ENCODE peak calls at places on chromosomes 12 and 14, in eight cellular contexts. Y is NCI-H345; M is activated CD8-positive, alpha-beta memory T cell treated with anti-CD3 and anti-CD28 coated beads, Interleukin-2, amount 50 U/mL, for 48 hours; S is AG08395; F is T-cell; C is NCI-H2081; Q is Kasumi-1; X is T-helper 9 cell. U is an unnamed sample.

GRCh38 chr12:109753959-109754358 is 40.3 kb downstream of the FAM222A start:
- DNase-seq in Y (no peak), M (no peak), S (no peak), F (no peak), C (no peak), Q (no peak), X (no peak), U (no peak)

GRCh38 chr12:15834575-15834974 is 45.4 kb upstream of the EPS8 start:
- DNase-seq in Y (no peak), M (no peak), S (no peak), F (no peak), C (no peak), Q (no peak), X (no peak), U (no peak)

GRCh38 chr12:92462049-92462448 is 240.7 kb upstream of the PLEKHG7 start:
- DNase-seq in Y (no peak), M (no peak), S (no peak), F (no peak), C (no peak), Q (peak; percentile 56), X (no peak), U (peak; percentile 19)

GRCh38 chr12:106652510-106653015 is 69.8 kb downstream of the RFX4 start:
- DNase-seq in Y (no peak), M (no peak), S (no peak), F (no peak), C (no peak), Q (no peak), X (no peak), U (no peak)

GRCh38 chr14:99155173-99155777 is 116.7 kb downstream of the BCL11B start:
- DNase-seq in Y (no peak), M (peak; percentile 44), S (peak; percentile 28), F (no peak), C (no peak), Q (no peak), X (no peak), U (no peak)

GRCh38 chr12:132397934-132398385 is 68.6 kb upstream of the GALNT9 start:
- DNase-seq in Y (no peak), M (no peak), S (no peak), F (no peak), C (no peak), Q (no peak), X (no peak), U (no peak)

GRCh38 chr12:96101806-96102205 is 66.4 kb upstream of the LTA4H start:
- DNase-seq in Y (no peak), M (no peak), S (no peak), F (no peak), C (no peak), Q (no peak), X (no peak), U (no peak)

GRCh38 chr14:56963381-56963780 is 153.1 kb upstream of the OTX2 start:
- DNase-seq in Y (no peak), M (no peak), S (no peak), F (no peak), C (no peak), Q (no peak), X (no peak), U (no peak)

GRCh38 chr12:851343-851742 is 98.2 kb downstream of the RAD52 start:
- DNase-seq in Y (no peak), M (no peak), S (peak; percentile 8), F (no peak), C (no peak), Q (no peak), X (no peak), U (peak; percentile 39)

GRCh38 chr12:3559601-3560294 is 68.7 kb downstream of the PRMT8 start:
- DNase-seq in Y (peak; percentile 85), M (no peak), S (no peak), F (no peak), C (peak; percentile 67), Q (no peak), X (no peak), U (no peak)

GRCh38 chr12:123990512-123990911 is 17.5 kb downstream of the ZNF664 start:
- DNase-seq in Y (no peak), M (no peak), S (peak; percentile 71), F (no peak), C (no peak), Q (peak; percentile 10), X (no peak), U (no peak)

GRCh38 chr14:97931273-97931672 is 1134.1 kb downstream of the VRK1 start:
- DNase-seq in Y (no peak), M (no peak), S (no peak), F (no peak), C (no peak), Q (no peak), X (no peak), U (no peak)

GRCh38 chr14:50395448-50395847 is 1.2 kb downstream of the CDKL1 start:
- DNase-seq in Y (no peak), M (no peak), S (no peak), F (no peak), C (no peak), Q (no peak), X (no peak), U (no peak)

GRCh38 chr12:51980051-51980808 is 26.5 kb upstream of the TAMALIN start:
- DNase-seq in Y (peak; percentile 58), M (peak; percentile 81), S (peak; percentile 94), F (peak; percentile 55), C (peak; percentile 54), Q (peak; percentile 62), X (peak; percentile 45), U (no peak)

GRCh38 chr14:97802974-97803373 is 1005.8 kb downstream of the VRK1 start:
- DNase-seq in Y (no peak), M (no peak), S (no peak), F (no peak), C (no peak), Q (no peak), X (no peak), U (no peak)

GRCh38 chr12:40616383-40616900 is 75.8 kb upstream of the CNTN1 start:
- DNase-seq in Y (no peak), M (no peak), S (no peak), F (no peak), C (no peak), Q (no peak), X (no peak), U (no peak)

GRCh38 chr12:69583203-69583602 is 2.1 kb upstream of the CCT2 start:
- DNase-seq in Y (peak; percentile 45), M (no peak), S (peak; percentile 4), F (no peak), C (no peak), Q (peak; percentile 56), X (no peak), U (no peak)

GRCh38 chr12:6534914-6535696 is 788 bp downstream of the GAPDH start:
- DNase-seq in Y (peak; percentile 74), M (peak; percentile 90), S (peak; percentile 61), F (peak; percentile 66), C (peak; percentile 81), Q (peak; percentile 15), X (peak; percentile 68), U (no peak)

GRCh38 chr14:104865631-104866441 is 768 bp downstream of the CEP170B start:
- DNase-seq in Y (peak; percentile 37), M (no peak), S (peak; percentile 87), F (no peak), C (peak; percentile 27), Q (no peak), X (peak; percentile 15), U (no peak)

GRCh38 chr14:68662395-68662794 is 130.5 kb downstream of the ZFP36L1 start:
- DNase-seq in Y (no peak), M (no peak), S (peak; percentile 53), F (no peak), C (no peak), Q (no peak), X (no peak), U (no peak)

GRCh38 chr12:97168804-97169203 is 261.7 kb downstream of the NEDD1 start:
- DNase-seq in Y (peak; percentile 44), M (no peak), S (no peak), F (no peak), C (peak; percentile 57), Q (no peak), X (no peak), U (no peak)

GRCh38 chr12:108649668-108650067 is 16.0 kb upstream of the SELPLG start:
- DNase-seq in Y (no peak), M (no peak), S (peak; percentile 87), F (no peak), C (no peak), Q (no peak), X (no peak), U (no peak)